ENCODE peak calls at places on chromosomes 7 and 10, in six cellular contexts. G, L, F, K, O and M are unnamed samples.

GRCh38 chr7:29146082-29146706 is at the start of gene CPVL:
- DNase-seq in G (no peak), L (no peak), F (no peak), K (peak), O (no peak), M (peak)

GRCh38 chr7:85525661-85526060 is 338.8 kb upstream of the SEMA3D start:
- DNase-seq in G (no peak), L (no peak), F (no peak), K (no peak), O (no peak), M (no peak)

GRCh38 chr10:110912374-110912773 is 6.6 kb downstream of the BBIP1 start:
- DNase-seq in G (no peak), L (no peak), F (no peak), K (no peak), O (no peak), M (no peak)

GRCh38 chr10:61904711-61905445 is 3.4 kb downstream of the ARID5B start:
- DNase-seq in G (no peak), L (peak), F (peak), K (no peak), O (no peak), M (no peak)

GRCh38 chr7:22658031-22658430 is 69.0 kb upstream of the IL6 start:
- DNase-seq in G (no peak), L (no peak), F (no peak), K (no peak), O (no peak), M (no peak)

GRCh38 chr7:13850185-13850752 is 139.2 kb downstream of the ETV1 start:
- DNase-seq in G (peak), L (peak), F (peak), K (peak), O (peak), M (no peak)

GRCh38 chr7:2982831-2983230 is 60.8 kb downstream of the CARD11 start:
- DNase-seq in G (no peak), L (peak), F (no peak), K (no peak), O (no peak), M (no peak)

GRCh38 chr7:28748934-28749584 is 209.1 kb downstream of the TRIL start:
- DNase-seq in G (no peak), L (no peak), F (peak), K (no peak), O (no peak), M (no peak)

GRCh38 chr7:117045927-117046710 is 92.8 kb downstream of the ST7 start:
- DNase-seq in G (no peak), L (no peak), F (no peak), K (no peak), O (no peak), M (no peak)

GRCh38 chr10:35781643-35782035 is 139.5 kb upstream of the FZD8 start:
- DNase-seq in G (no peak), L (no peak), F (no peak), K (no peak), O (no peak), M (peak)

GRCh38 chr10:100728928-100729876 is 16.2 kb upstream of the PAX2 start:
- DNase-seq in G (no peak), L (no peak), F (no peak), K (no peak), O (no peak), M (no peak)

GRCh38 chr7:107711301-107711700 is 32.6 kb upstream of the CBLL1 start:
- DNase-seq in G (no peak), L (no peak), F (no peak), K (no peak), O (no peak), M (no peak)

GRCh38 chr7:47943676-47944474 is 4.4 kb downstream of the PKD1L1 start:
- DNase-seq in G (no peak), L (no peak), F (no peak), K (no peak), O (no peak), M (no peak)

GRCh38 chr10:2887391-2888070 is 179.8 kb upstream of the PFKP start:
- DNase-seq in G (no peak), L (no peak), F (no peak), K (no peak), O (no peak), M (no peak)

GRCh38 chr10:84665883-84666463 is 337.6 kb downstream of the CCSER2 start:
- DNase-seq in G (no peak), L (no peak), F (peak), K (no peak), O (no peak), M (peak)

GRCh38 chr10:114855776-114856543 is 34.4 kb downstream of the FHIP2A start:
- DNase-seq in G (no peak), L (no peak), F (no peak), K (no peak), O (no peak), M (no peak)

GRCh38 chr7:133750287-133750686 is 376.9 kb upstream of the LRGUK start:
- DNase-seq in G (no peak), L (no peak), F (no peak), K (no peak), O (no peak), M (no peak)

GRCh38 chr10:70958396-70958795 is 70.0 kb upstream of the PCBD1 start:
- DNase-seq in G (no peak), L (no peak), F (no peak), K (no peak), O (no peak), M (no peak)

GRCh38 chr7:40922316-40922670 is 780.6 kb downstream of the INHBA start:
- DNase-seq in G (no peak), L (no peak), F (no peak), K (no peak), O (no peak), M (no peak)

GRCh38 chr7:66050337-66050957 is 25.2 kb upstream of the ASL start:
- DNase-seq in G (no peak), L (no peak), F (no peak), K (no peak), O (no peak), M (no peak)

GRCh38 chr7:150406565-150407421 is 27.7 kb downstream of the ZNF775 start:
- DNase-seq in G (no peak), L (no peak), F (peak), K (peak), O (no peak), M (no peak)

GRCh38 chr7:112869111-112869774 is 79.0 kb upstream of the TMEM168 start:
- DNase-seq in G (no peak), L (peak), F (peak), K (no peak), O (peak), M (peak)

GRCh38 chr10:18659784-18660561 is 742 bp downstream of the ARL5B start:
- DNase-seq in G (no peak), L (no peak), F (peak), K (peak), O (no peak), M (no peak)

GRCh38 chr10:44460499-44460898 is 75.6 kb upstream of the CXCL12 start:
- DNase-seq in G (no peak), L (no peak), F (no peak), K (no peak), O (no peak), M (no peak)